ENCODE peak calls at places on chromosome 21, in ten cellular contexts. F is H54, E is ovary, G is breast epithelium, D is right lobe of liver, H is adrenal gland, O is GM12892, S is esophagus squamous epithelium, T is A549, R is endothelial cell of umbilical vein. A is an unnamed sample.

GRCh38 chr21:20875741-20876140 is 122.5 kb upstream of the NCAM2 start:
- DNase-seq in F (no peak), R (no peak), O (no peak), H (no peak), E (no peak), G (no peak), D (no peak), T (no peak), S (no peak), A (no peak)

GRCh38 chr21:36320421-36321324 is 676 bp downstream of the MORC3 start:
- DNase-seq in E (peak; percentile 82), F (peak; percentile 67), O (peak; percentile 38), H (peak; percentile 82), R (peak; percentile 84), T (peak; percentile 49), S (peak; percentile 48), D (peak; percentile 70), G (peak; percentile 70), A (peak; percentile 97)

GRCh38 chr21:31260790-31261189 is 83.3 kb downstream of the TIAM1 start:
- DNase-seq in G (no peak), R (no peak), E (no peak), T (no peak), S (no peak), O (no peak), H (no peak), F (no peak), D (no peak), A (no peak)

GRCh38 chr21:35831230-35831629 is 229.1 kb downstream of the SETD4 start:
- DNase-seq in R (no peak), S (no peak), D (no peak), H (no peak), F (no peak), O (no peak), T (no peak), E (no peak), G (no peak), A (no peak)

GRCh38 chr21:33109574-33110339 is 39.8 kb downstream of the OLIG1 start:
- DNase-seq in E (no peak), T (no peak), O (no peak), H (no peak), R (no peak), S (no peak), D (no peak), F (no peak), G (no peak), A (peak; percentile 22)

GRCh38 chr21:32994305-32994704 is 31.4 kb upstream of the OLIG2 start:
- DNase-seq in F (no peak), E (no peak), R (peak; percentile 27), H (no peak), T (no peak), D (no peak), S (no peak), G (no peak), O (no peak), A (peak; percentile 19)

GRCh38 chr21:25557170-25557569 is 50.1 kb downstream of the MRPL39 start:
- DNase-seq in F (no peak), T (no peak), G (no peak), D (no peak), R (no peak), S (no peak), H (no peak), O (no peak), E (no peak), A (no peak)

GRCh38 chr21:31255846-31256395 is 88.1 kb downstream of the TIAM1 start:
- DNase-seq in E (no peak), S (no peak), G (no peak), F (no peak), O (no peak), R (no peak), T (no peak), H (no peak), D (no peak), A (no peak)

GRCh38 chr21:25370311-25370744 is 237.0 kb downstream of the MRPL39 start:
- DNase-seq in H (peak; percentile 51), T (no peak), S (no peak), E (no peak), F (peak; percentile 63), O (no peak), G (no peak), R (peak; percentile 75), D (no peak), A (no peak)

GRCh38 chr21:16579538-16579937 is 849.8 kb downstream of the USP25 start:
- DNase-seq in O (no peak), T (no peak), F (no peak), R (peak; percentile 27), S (no peak), D (no peak), H (no peak), E (no peak), G (no peak), A (no peak)

GRCh38 chr21:32348604-32349332 is 44.0 kb downstream of the URB1 start:
- DNase-seq in G (no peak), T (no peak), O (no peak), S (no peak), E (no peak), D (peak; percentile 10), F (no peak), R (no peak), H (no peak), A (no peak)

GRCh38 chr21:30613836-30614235 is at the start of gene KRTAP6-1:
- DNase-seq in O (no peak), R (no peak), T (no peak), F (no peak), H (no peak), G (no peak), D (no peak), E (no peak), S (no peak), A (no peak)

GRCh38 chr21:40845621-40846020 is 1.3 kb downstream of the DSCAM start:
- DNase-seq in D (no peak), H (no peak), O (no peak), G (no peak), R (no peak), S (no peak), T (no peak), E (no peak), F (no peak), A (no peak)

DNA sequence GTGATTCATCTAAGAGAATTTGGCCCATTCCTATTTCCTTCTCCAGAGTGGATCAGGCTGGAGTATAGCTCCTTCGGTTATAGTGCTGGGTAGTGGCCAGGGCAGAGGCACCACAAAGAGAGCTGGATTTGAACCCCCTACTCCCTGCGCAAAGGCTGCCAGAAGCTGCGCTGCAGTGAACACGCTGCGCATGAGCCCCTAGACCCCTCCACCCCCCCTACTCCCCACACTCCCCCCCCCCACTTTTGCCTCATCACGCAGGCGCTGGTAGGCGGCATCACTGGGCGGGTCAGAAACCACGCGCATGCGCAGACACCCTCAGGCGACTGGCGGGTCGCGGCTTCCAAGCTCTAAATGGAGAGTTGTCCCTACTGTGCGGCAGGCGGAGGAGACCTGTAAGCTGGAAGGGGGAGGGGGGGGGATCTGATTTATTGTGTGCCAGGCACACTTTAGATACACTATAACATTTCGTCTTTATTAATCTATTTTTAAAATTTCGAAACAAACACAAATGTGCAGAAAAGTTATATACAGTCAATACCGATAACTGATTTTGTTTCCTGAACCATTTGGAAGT is 38.7 kb upstream of the HMGN1 start:
- DNase-seq in H (peak; percentile 93), O (peak; percentile 88), F (peak; percentile 87), S (peak; percentile 51), T (peak; percentile 88), D (peak; percentile 95), E (peak; percentile 94), R (peak; percentile 88), G (peak; percentile 83), A (peak; percentile 90)
- TF ChIP-seq POLR2A in H (peak; percentile 63), O (no peak), F (peak; percentile 52), S (peak; percentile 32), T (peak; percentile 7), D (peak; percentile 44), E (no peak), R (peak; percentile 53), G (no peak), A (no peak)

DNA sequence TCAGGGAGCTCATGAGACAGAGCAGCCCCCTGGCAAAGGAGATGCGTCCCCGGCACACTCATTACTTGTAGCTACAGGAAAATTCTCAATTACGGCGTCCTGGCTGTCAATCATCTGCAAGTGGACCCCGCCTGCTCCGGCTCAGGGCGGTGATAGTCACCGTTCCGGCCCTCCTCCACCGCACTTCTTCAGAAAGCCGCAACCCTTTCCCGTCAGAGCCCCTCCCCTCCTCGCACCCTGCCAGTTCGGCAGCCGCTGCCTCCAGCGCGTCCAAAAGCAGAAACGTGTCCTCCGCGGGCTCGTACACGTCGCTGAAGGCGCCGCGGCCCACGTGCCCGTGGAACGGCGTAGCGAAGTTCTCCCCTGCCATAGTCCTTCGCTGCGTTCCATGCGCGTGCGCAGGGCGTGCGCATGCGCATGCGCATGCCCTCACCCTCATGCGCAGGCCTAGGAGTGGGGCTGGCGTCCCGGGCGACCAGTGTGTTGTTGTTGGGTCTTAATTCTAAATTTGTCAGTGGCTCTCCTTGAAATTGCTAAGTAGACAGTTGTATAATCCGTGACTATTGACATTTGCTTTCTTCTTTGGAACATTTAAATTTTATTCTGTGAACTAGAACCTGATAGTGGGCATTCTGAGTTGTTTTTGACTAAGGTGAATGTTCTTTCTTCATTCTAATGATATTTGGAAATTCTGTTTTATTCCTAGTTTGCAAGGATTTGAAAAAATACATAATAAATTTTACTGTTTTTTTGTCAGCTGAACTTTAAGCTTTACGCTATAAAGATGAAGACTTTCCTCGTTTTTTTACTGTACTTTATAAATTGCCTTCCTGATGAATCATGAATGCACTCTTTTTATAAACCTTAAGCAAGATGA is 107.5 kb downstream of the LTN1 start:
- DNase-seq in R (peak; percentile 93), F (peak; percentile 89), T (peak; percentile 89), E (peak; percentile 89), H (peak; percentile 85), G (peak; percentile 73), S (peak; percentile 59), O (peak; percentile 82), D (peak; percentile 92), A (peak; percentile 96)
- TF ChIP-seq POLR2A in R (peak; percentile 86), F (peak; percentile 96), T (peak; percentile 89), E (peak; percentile 68), H (peak; percentile 54), G (peak; percentile 52), S (peak; percentile 68), O (peak; percentile 85), D (peak; percentile 59), A (peak; percentile 91)

GRCh38 chr21:37566790-37567725 is 200.5 kb downstream of the DYRK1A start:
- DNase-seq in D (no peak), G (no peak), R (no peak), O (no peak), F (no peak), H (no peak), E (peak; percentile 53), T (no peak), S (no peak), A (no peak)
- TF ChIP-seq POLR2A in D (no peak), G (no peak), R (no peak), O (no peak), F (no peak), H (no peak), E (no peak), T (no peak), S (no peak), A (no peak)

DNA sequence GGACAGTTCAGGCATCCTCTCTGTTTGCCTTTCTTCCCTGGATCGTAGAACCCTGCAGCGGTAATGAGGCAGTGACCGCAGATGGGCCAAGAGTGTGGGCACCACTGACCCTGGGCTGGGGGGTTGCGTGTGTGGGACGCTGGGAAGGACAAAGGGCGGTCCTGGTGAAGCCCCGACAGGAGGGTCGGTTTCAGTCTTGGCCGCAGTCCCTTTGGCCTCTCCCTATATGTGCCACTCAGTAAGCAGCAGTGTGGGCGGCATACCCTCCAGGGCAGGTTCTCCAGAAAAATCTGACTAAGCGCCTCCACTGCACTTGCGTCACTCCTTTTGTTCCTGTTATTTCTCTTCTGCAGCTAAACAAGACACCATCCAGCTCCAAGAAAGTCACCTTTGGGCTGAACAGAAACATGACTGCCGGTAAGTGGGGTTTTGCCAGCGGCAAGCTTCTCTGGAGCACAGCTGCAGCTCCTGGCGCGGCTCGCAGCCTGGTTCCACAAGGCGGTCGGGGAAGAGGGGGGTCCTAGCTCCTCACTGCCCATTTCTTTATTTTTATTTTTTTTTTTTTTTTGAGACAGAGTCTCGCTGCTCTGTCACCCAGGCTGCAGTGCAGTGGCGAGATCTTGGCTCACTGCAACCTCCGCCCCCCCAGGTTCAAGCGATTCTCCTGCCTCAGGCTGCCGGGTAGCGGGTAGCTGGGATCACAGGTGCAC is 27.7 kb upstream of the PDXK start:
- DNase-seq in O (no peak), F (no peak), D (no peak), E (no peak), T (no peak), G (no peak), H (no peak), R (no peak), S (no peak), A (no peak)
- TF ChIP-seq POLR2A in O (no peak), F (no peak), D (no peak), E (no peak), T (no peak), G (no peak), H (no peak), R (no peak), S (no peak), A (no peak)